ENCODE peak calls at places on chromosome 1, in seven cellular contexts. One of them, this sample, is unnamed. For H3K9me3, the result is how much of the 10 kb centered on the place peaks cover.

GRCh38 chr1:4000811-4001251 is 100.8 kb upstream of the C1orf174 start:
- DNase-seq in tibial nerve: no peak
- DNase-seq in ascending aorta: no peak
- DNase-seq in uterus: no peak
- DNase-seq in esophagus squamous epithelium: no peak
- DNase-seq in heart left ventricle: no peak
- DNase-seq in H9: peak
- DNase-seq in this sample: no peak

GRCh38 chr1:119868176-119868575 is 28.1 kb downstream of the ADAM30 start:
- DNase-seq in tibial nerve: no peak
- DNase-seq in ascending aorta: no peak
- DNase-seq in uterus: no peak
- DNase-seq in esophagus squamous epithelium: no peak
- DNase-seq in heart left ventricle: no peak
- DNase-seq in H9: no peak
- DNase-seq in this sample: no peak

GRCh38 chr1:186066411-186066810 is 308.6 kb downstream of the TPR start:
- DNase-seq in tibial nerve: no peak
- DNase-seq in ascending aorta: no peak
- DNase-seq in uterus: no peak
- DNase-seq in esophagus squamous epithelium: no peak
- DNase-seq in heart left ventricle: no peak
- DNase-seq in H9: no peak
- DNase-seq in this sample: no peak

GRCh38 chr1:234368320-234369032 is 4.8 kb upstream of the COA6 start:
- DNase-seq in tibial nerve: no peak
- DNase-seq in ascending aorta: no peak
- DNase-seq in uterus: no peak
- DNase-seq in esophagus squamous epithelium: no peak
- DNase-seq in heart left ventricle: no peak
- DNase-seq in H9: no peak
- DNase-seq in this sample: peak

GRCh38 chr1:183918589-183918988 is 113.7 kb downstream of the RGL1 start:
- DNase-seq in tibial nerve: no peak
- DNase-seq in ascending aorta: no peak
- DNase-seq in uterus: no peak
- DNase-seq in esophagus squamous epithelium: no peak
- DNase-seq in heart left ventricle: no peak
- DNase-seq in H9: no peak
- DNase-seq in this sample: no peak

GRCh38 chr1:205294175-205294913 is 27.2 kb downstream of the NUAK2 start:
- DNase-seq in tibial nerve: no peak
- DNase-seq in ascending aorta: no peak
- DNase-seq in uterus: peak
- DNase-seq in esophagus squamous epithelium: no peak
- DNase-seq in heart left ventricle: peak
- DNase-seq in H9: peak
- DNase-seq in this sample: no peak

GRCh38 chr1:182789138-182790076 is at the start of gene NPL:
- DNase-seq in tibial nerve: peak
- DNase-seq in ascending aorta: peak
- DNase-seq in uterus: peak
- DNase-seq in esophagus squamous epithelium: peak
- DNase-seq in heart left ventricle: peak
- DNase-seq in H9: peak
- DNase-seq in this sample: peak

GRCh38 chr1:116997011-116997410 is 4.5 kb upstream of the CD101 start:
- DNase-seq in tibial nerve: no peak
- DNase-seq in ascending aorta: no peak
- DNase-seq in uterus: no peak
- DNase-seq in esophagus squamous epithelium: no peak
- DNase-seq in heart left ventricle: no peak
- DNase-seq in H9: no peak
- DNase-seq in this sample: no peak

GRCh38 chr1:156540955-156541354 is 31.4 kb downstream of the IQGAP3 start:
- DNase-seq in tibial nerve: no peak
- DNase-seq in ascending aorta: no peak
- DNase-seq in uterus: no peak
- DNase-seq in esophagus squamous epithelium: no peak
- DNase-seq in heart left ventricle: no peak
- DNase-seq in H9: no peak
- DNase-seq in this sample: no peak

GRCh38 chr1:169367096-169367685 is 406 bp downstream of the NME7 start:
- DNase-seq in tibial nerve: no peak
- DNase-seq in ascending aorta: no peak
- DNase-seq in uterus: no peak
- DNase-seq in esophagus squamous epithelium: no peak
- DNase-seq in heart left ventricle: no peak
- DNase-seq in H9: no peak
- DNase-seq in this sample: no peak

GRCh38 chr1:165129568-165130164 is 226.8 kb downstream of the LMX1A start:
- DNase-seq in tibial nerve: peak
- DNase-seq in ascending aorta: no peak
- DNase-seq in uterus: no peak
- DNase-seq in esophagus squamous epithelium: no peak
- DNase-seq in heart left ventricle: peak
- DNase-seq in H9: peak
- DNase-seq in this sample: no peak

GRCh38 chr1:118921994-118922393 is 66.1 kb downstream of the TBX15 start:
- DNase-seq in tibial nerve: no peak
- DNase-seq in ascending aorta: no peak
- DNase-seq in uterus: no peak
- DNase-seq in esophagus squamous epithelium: no peak
- DNase-seq in heart left ventricle: no peak
- DNase-seq in H9: no peak
- DNase-seq in this sample: no peak

GRCh38 chr1:155966135-155966534 is 12.2 kb downstream of the ARHGEF2 start:
- DNase-seq in tibial nerve: no peak
- DNase-seq in ascending aorta: no peak
- DNase-seq in uterus: no peak
- DNase-seq in esophagus squamous epithelium: no peak
- DNase-seq in heart left ventricle: no peak
- DNase-seq in H9: no peak
- DNase-seq in this sample: no peak

GRCh38 chr1:34929853-34930701 is 627 bp upstream of the DLGAP3 start:
- DNase-seq in tibial nerve: no peak
- DNase-seq in ascending aorta: no peak
- DNase-seq in uterus: no peak
- DNase-seq in esophagus squamous epithelium: no peak
- DNase-seq in heart left ventricle: no peak
- DNase-seq in H9: peak
- DNase-seq in this sample: no peak

GRCh38 chr1:167158095-167158812 is 62.4 kb upstream of the POU2F1 start:
- DNase-seq in tibial nerve: no peak
- DNase-seq in ascending aorta: no peak
- DNase-seq in uterus: no peak
- DNase-seq in esophagus squamous epithelium: no peak
- DNase-seq in heart left ventricle: no peak
- DNase-seq in H9: no peak
- DNase-seq in this sample: no peak

GRCh38 chr1:94678187-94678863 is 136.8 kb upstream of the F3 start:
- DNase-seq in tibial nerve: peak
- DNase-seq in ascending aorta: no peak
- DNase-seq in uterus: peak
- DNase-seq in esophagus squamous epithelium: no peak
- DNase-seq in heart left ventricle: no peak
- DNase-seq in H9: no peak
- DNase-seq in this sample: no peak

GRCh38 chr1:183472488-183473285 is at the start of gene SMG7:
- DNase-seq in tibial nerve: peak
- DNase-seq in ascending aorta: no peak
- DNase-seq in uterus: peak
- DNase-seq in esophagus squamous epithelium: peak
- DNase-seq in heart left ventricle: peak
- DNase-seq in H9: peak
- DNase-seq in this sample: peak

GRCh38 chr1:90838720-90839119 is 121.6 kb upstream of the BARHL2 start:
- DNase-seq in tibial nerve: no peak
- DNase-seq in ascending aorta: no peak
- DNase-seq in uterus: no peak
- DNase-seq in esophagus squamous epithelium: no peak
- DNase-seq in heart left ventricle: no peak
- DNase-seq in H9: no peak
- DNase-seq in this sample: no peak

GRCh38 chr1:79662596-79662995 is 656.1 kb upstream of the ADGRL4 start:
- DNase-seq in tibial nerve: no peak
- DNase-seq in ascending aorta: no peak
- DNase-seq in uterus: no peak
- DNase-seq in esophagus squamous epithelium: no peak
- DNase-seq in heart left ventricle: no peak
- DNase-seq in H9: no peak
- DNase-seq in this sample: no peak

GRCh38 chr1:86466986-86467385 is 1.7 kb upstream of the CLCA1 start:
- DNase-seq in tibial nerve: no peak
- DNase-seq in ascending aorta: no peak
- DNase-seq in uterus: no peak
- DNase-seq in esophagus squamous epithelium: no peak
- DNase-seq in heart left ventricle: no peak
- DNase-seq in H9: no peak
- DNase-seq in this sample: no peak

GRCh38 chr1:198639581-198640235 is 868 bp downstream of the PTPRC start:
- DNase-seq in tibial nerve: no peak
- DNase-seq in ascending aorta: no peak
- DNase-seq in uterus: no peak
- DNase-seq in esophagus squamous epithelium: no peak
- DNase-seq in heart left ventricle: no peak
- DNase-seq in H9: no peak
- DNase-seq in this sample: no peak

GRCh38 chr1:76501576-76502219 is 365.6 kb upstream of the ST6GALNAC5 start:
- DNase-seq in tibial nerve: no peak
- DNase-seq in ascending aorta: no peak
- DNase-seq in uterus: no peak
- DNase-seq in esophagus squamous epithelium: no peak
- DNase-seq in heart left ventricle: no peak
- DNase-seq in H9: peak
- DNase-seq in this sample: no peak

GRCh38 chr1:85224734-85225623 is 24.2 kb upstream of the SYDE2 start:
- DNase-seq in tibial nerve: no peak
- DNase-seq in ascending aorta: no peak
- DNase-seq in uterus: no peak
- DNase-seq in esophagus squamous epithelium: no peak
- DNase-seq in heart left ventricle: no peak
- DNase-seq in H9: peak
- DNase-seq in this sample: no peak

GRCh38 chr1:11691928-11692711 is 610 bp downstream of the DRAXIN start:
- DNase-seq in tibial nerve: no peak
- DNase-seq in ascending aorta: no peak
- DNase-seq in uterus: no peak
- DNase-seq in esophagus squamous epithelium: no peak
- DNase-seq in heart left ventricle: no peak
- DNase-seq in H9: no peak
- DNase-seq in this sample: no peak

GRCh38 chr1:30242722-30243465 is 480.5 kb downstream of the MATN1 start:
- DNase-seq in tibial nerve: no peak
- DNase-seq in ascending aorta: no peak
- DNase-seq in uterus: no peak
- DNase-seq in esophagus squamous epithelium: no peak
- DNase-seq in heart left ventricle: no peak
- DNase-seq in H9: no peak
- DNase-seq in this sample: no peak

GRCh38 chr1:219876798-219877209 is 51.6 kb downstream of the SLC30A10 start:
- DNase-seq in tibial nerve: no peak
- DNase-seq in ascending aorta: no peak
- DNase-seq in uterus: no peak
- DNase-seq in esophagus squamous epithelium: no peak
- DNase-seq in heart left ventricle: no peak
- DNase-seq in H9: no peak
- DNase-seq in this sample: no peak

GRCh38 chr1:147641695-147642592 is 28.4 kb downstream of the ACP6 start:
- DNase-seq in tibial nerve: peak
- DNase-seq in ascending aorta: no peak
- DNase-seq in uterus: peak
- DNase-seq in esophagus squamous epithelium: no peak
- DNase-seq in heart left ventricle: no peak
- DNase-seq in H9: no peak
- DNase-seq in this sample: peak

DNA sequence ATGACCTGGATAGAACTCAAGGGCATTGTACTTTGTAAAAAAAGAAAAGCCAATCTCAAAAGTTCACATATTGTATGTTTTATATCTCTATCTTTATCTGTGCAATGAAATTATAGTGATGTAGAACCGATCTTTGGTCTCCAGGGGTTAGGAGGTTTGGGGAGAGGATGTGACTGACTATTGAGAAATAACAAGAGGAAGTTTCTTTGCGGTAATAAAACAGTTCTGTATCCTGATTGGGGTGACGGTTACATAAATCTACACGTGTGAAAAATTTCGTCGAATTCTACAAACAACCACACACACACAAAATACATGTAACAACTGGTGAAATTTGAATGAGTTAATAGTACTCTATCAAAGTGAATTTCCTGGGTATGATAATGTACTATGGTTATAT is 10.6 kb upstream of the OR2T33 start:
- DNase-seq in tibial nerve: no peak
- DNase-seq in ascending aorta: no peak
- DNase-seq in uterus: no peak
- DNase-seq in esophagus squamous epithelium: no peak
- DNase-seq in heart left ventricle: no peak
- DNase-seq in H9: no peak
- DNase-seq in this sample: no peak
- H3K9me3 ChIP-seq in tibial nerve: under half
- H3K9me3 ChIP-seq in ascending aorta: under half
- H3K9me3 ChIP-seq in uterus: under half
- H3K9me3 ChIP-seq in esophagus squamous epithelium: under half
- H3K9me3 ChIP-seq in heart left ventricle: under half
- H3K9me3 ChIP-seq in H9: under half
- H3K9me3 ChIP-seq in this sample: under half

GRCh38 chr1:238223067-238223640 is 332.4 kb upstream of the ZP4 start:
- DNase-seq in tibial nerve: no peak
- DNase-seq in ascending aorta: no peak
- DNase-seq in uterus: no peak
- DNase-seq in esophagus squamous epithelium: no peak
- DNase-seq in heart left ventricle: no peak
- DNase-seq in H9: no peak
- DNase-seq in this sample: no peak
- H3K9me3 ChIP-seq in tibial nerve: under half
- H3K9me3 ChIP-seq in ascending aorta: under half
- H3K9me3 ChIP-seq in uterus: under half
- H3K9me3 ChIP-seq in esophagus squamous epithelium: under half
- H3K9me3 ChIP-seq in heart left ventricle: under half
- H3K9me3 ChIP-seq in H9: under half
- H3K9me3 ChIP-seq in this sample: under half

GRCh38 chr1:49356594-49356993 is 579.9 kb upstream of the BEND5 start:
- DNase-seq in tibial nerve: no peak
- DNase-seq in ascending aorta: no peak
- DNase-seq in uterus: no peak
- DNase-seq in esophagus squamous epithelium: no peak
- DNase-seq in heart left ventricle: no peak
- DNase-seq in H9: peak
- DNase-seq in this sample: no peak
- H3K9me3 ChIP-seq in tibial nerve: under half
- H3K9me3 ChIP-seq in ascending aorta: under half
- H3K9me3 ChIP-seq in uterus: under half
- H3K9me3 ChIP-seq in esophagus squamous epithelium: under half
- H3K9me3 ChIP-seq in heart left ventricle: under half
- H3K9me3 ChIP-seq in H9: half or more
- H3K9me3 ChIP-seq in this sample: under half

DNA sequence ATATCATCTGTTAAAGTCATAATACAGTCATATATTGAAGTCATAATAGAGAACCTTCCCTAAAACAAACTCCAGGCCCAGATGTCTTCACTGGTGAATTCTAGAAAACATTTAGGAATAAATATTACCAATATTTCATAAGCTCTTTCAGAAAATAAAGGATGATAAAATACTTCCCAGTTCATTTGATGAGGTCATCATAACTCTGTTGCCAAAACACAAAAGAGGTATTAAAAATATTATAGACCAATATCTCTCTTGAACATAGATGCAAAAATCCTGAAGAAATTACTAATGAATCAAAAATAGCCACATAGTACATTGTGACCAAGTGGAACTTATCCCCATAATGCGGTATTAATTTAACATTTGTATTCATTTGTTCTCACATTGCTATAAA is 132.4 kb upstream of the ZP4 start:
- DNase-seq in tibial nerve: no peak
- DNase-seq in ascending aorta: no peak
- DNase-seq in uterus: no peak
- DNase-seq in esophagus squamous epithelium: no peak
- DNase-seq in heart left ventricle: no peak
- DNase-seq in H9: no peak
- DNase-seq in this sample: no peak
- H3K9me3 ChIP-seq in tibial nerve: under half
- H3K9me3 ChIP-seq in ascending aorta: under half
- H3K9me3 ChIP-seq in uterus: under half
- H3K9me3 ChIP-seq in esophagus squamous epithelium: under half
- H3K9me3 ChIP-seq in heart left ventricle: under half
- H3K9me3 ChIP-seq in H9: under half
- H3K9me3 ChIP-seq in this sample: under half

This sample was measured in CD4-positive, alpha-beta T cell.